ENCODE peak calls at places on chromosomes 4 and X, in four cellular contexts. B, E, L and K are unnamed samples.

GRCh38 chrX:16207631-16208030 is 40.4 kb downstream of the MAGEB17 start:
- DNase-seq in B (no peak), L (no peak), E (no peak), K (no peak)

GRCh38 chr4:57424231-57424897 is 314.2 kb upstream of the IGFBP7 start:
- DNase-seq in E (no peak), L (peak; percentile 97), B (no peak), K (peak; percentile 92)

GRCh38 chrX:93673056-93673868 is at the start of gene NAP1L3:
- DNase-seq in B (peak; percentile 95), L (peak; percentile 44), E (peak; percentile 50), K (peak; percentile 28)

GRCh38 chrX:13165266-13165665 is 120.8 kb upstream of the FAM9C start:
- DNase-seq in B (no peak), L (no peak), E (no peak), K (no peak)

GRCh38 chr4:58749206-58749605 is 1639.0 kb upstream of the IGFBP7 start:
- DNase-seq in B (no peak), E (no peak), L (peak; percentile 78), K (no peak)

GRCh38 chrX:70253377-70254062 is 6.5 kb downstream of the P2RY4 start:
- DNase-seq in B (no peak), E (no peak), L (peak; percentile 71), K (peak; percentile 78)

GRCh38 chr4:13427599-13428325 is 56.4 kb downstream of the RAB28 start:
- DNase-seq in L (no peak), B (no peak), E (no peak), K (peak; percentile 76)

GRCh38 chr4:188400456-188400855 is 261.2 kb downstream of the TRIML1 start:
- DNase-seq in B (no peak), E (no peak), L (no peak), K (peak; percentile 15)

GRCh38 chrX:79601336-79602131 is 234.4 kb upstream of the ITM2A start:
- DNase-seq in B (no peak), E (no peak), L (no peak), K (no peak)

DNA sequence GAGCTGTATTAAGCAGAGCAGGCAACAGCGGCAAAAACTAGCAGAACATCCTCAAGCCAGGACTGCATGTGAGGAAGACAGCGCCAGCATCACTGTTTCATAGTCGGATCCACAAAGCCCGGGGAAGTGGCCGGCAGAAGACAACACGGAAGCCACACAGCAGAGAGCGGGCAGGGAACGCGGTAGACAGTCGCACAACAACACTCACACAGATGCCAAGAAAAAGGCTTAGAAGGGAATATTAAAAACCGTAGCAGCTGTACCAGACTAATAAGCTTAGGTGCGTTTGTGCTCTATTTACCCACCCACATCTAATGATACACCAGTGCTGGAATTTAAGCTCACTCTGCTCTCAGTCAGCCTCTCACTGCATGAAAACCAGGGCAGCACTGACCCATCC is 16.0 kb downstream of the ZFYVE28 start:
- DNase-seq in E (no peak), B (no peak), L (no peak), K (no peak)
- H3K4me3 ChIP-seq in E (peak overlapping the region; percentile 42), B (no peak overlapping the region), L (peak overlapping the region; percentile 63), K (no peak overlapping the region)

DNA sequence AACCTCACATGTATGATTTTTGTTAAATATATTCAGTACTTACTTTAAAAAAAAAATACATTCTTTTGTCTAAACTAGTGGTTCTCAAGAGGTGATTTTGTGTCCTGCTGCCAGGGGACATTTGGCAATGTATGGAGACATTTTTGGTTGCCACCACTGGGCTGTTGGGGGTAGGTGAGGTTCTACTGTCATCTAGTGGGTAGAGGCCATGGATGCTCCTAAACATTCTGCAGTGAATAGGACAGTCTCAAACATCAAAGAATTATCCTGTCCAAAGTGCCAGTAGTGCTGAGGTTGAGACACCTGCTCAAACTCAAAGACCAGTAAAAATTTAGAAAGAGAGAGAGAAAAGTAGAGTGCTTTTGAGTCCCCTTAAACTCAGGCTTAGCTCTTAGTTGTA is 32.9 kb upstream of the PGM2 start:
- DNase-seq in L (peak; percentile 37), E (no peak), B (peak; percentile 10), K (peak; percentile 14)
- TF ChIP-seq CTCF in L (peak; percentile 53), E (peak; percentile 50), B (peak; percentile 71), K (peak; percentile 69)

GRCh38 chr4:139535852-139536234 is 20.2 kb downstream of the SETD7 start:
- DNase-seq in L (no peak), E (no peak), B (no peak), K (no peak)

GRCh38 chr4:139535228-139535851 is 20.7 kb downstream of the SETD7 start:
- DNase-seq in E (no peak), B (no peak), L (no peak), K (no peak)

GRCh38 chr4:139534287-139534950 is 21.6 kb downstream of the SETD7 start:
- DNase-seq in L (no peak), E (no peak), B (no peak), K (no peak)

GRCh38 chr4:139540161-139540560 is 15.9 kb downstream of the SETD7 start:
- DNase-seq in B (no peak), L (no peak), E (no peak), K (no peak)

GRCh38 chr4:139537292-139537691 is 18.7 kb downstream of the SETD7 start:
- DNase-seq in L (no peak), E (no peak), B (no peak), K (no peak)
- H3K36me3 ChIP-seq in L (peaks cover 12% of the 10 kb centered on the region), E (peaks cover 39% of the 10 kb centered on the region), B (no peaks in the 10 kb centered on the region), K (peaks cover 2% of the 10 kb centered on the region)

GRCh38 chrX:129980043-129980442 is 2.4 kb upstream of the BCORL1 start:
- DNase-seq in E (peak; percentile 53), B (peak; percentile 27), L (no peak), K (no peak)
- H3K4me3 ChIP-seq in E (no peak overlapping the region), B (peak overlapping the region; percentile 39), L (no peak overlapping the region), K (no peak overlapping the region)

DNA sequence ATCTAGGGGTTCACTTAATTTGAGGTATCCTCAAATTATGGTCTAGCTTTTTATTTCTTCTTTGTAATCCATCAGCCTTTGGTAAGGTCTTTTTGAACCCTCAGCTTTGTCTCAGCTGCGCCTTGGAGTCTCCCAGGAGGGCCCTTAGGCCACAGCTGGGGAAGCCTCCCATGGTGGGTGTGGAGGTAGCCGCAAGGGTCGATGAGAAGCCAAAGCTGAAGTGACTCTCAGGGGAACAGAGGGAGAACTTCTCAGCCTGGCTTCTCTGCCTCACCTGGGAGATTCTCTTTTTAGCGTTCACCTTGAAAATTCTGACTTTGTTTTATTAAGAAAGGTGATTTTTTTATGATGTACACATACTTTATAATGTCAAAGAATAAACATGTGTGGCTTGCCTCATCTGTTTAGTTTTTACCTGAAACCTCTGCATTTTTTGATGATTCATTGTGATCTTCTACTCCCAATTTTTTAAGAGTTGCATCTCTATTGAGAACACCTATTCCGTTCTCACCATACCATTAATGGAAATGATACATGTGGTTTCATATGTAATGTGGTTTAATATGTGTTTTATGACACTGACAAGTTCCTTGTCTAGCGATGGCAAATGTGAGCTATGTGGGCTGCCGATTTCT is 25.6 kb upstream of the SLC25A4 start:
- DNase-seq in E (no peak), L (no peak), B (no peak), K (no peak)
- TF ChIP-seq CTCF in E (no peak), L (no peak), B (no peak), K (no peak)

GRCh38 chrX:53383376-53384087 is 38.9 kb downstream of the SMC1A start:
- DNase-seq in L (no peak), B (no peak), E (no peak), K (peak; percentile 29)
- H3K36me3 ChIP-seq in L (peaks cover 65% of the 10 kb centered on the region), B (no peaks in the 10 kb centered on the region), E (peaks cover 64% of the 10 kb centered on the region), K (peaks cover 11% of the 10 kb centered on the region)

DNA sequence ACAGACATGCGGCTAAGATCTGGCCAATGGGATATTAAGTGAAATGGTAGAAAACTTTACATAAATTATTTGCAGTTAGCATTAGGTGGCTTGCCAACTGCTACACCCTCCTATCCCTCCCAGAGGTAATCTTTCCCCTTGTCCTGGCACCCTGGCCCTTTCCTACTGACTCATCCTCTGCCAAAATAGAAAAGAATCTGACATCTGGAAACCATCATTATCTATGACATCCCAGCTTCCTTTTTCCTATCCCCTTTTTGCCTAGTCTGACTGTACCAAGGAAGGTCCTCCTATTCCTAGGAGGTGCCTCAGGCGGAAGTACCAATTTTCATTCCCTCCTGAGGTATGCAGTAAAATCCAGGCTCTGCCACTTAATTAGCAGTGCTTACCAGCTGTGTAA is 163.6 kb upstream of the KLF3 start:
- DNase-seq in L (no peak), E (no peak), B (no peak), K (no peak)
- H3K4me3 ChIP-seq in L (no peak overlapping the region), E (no peak overlapping the region), B (no peak overlapping the region), K (no peak overlapping the region)

DNA sequence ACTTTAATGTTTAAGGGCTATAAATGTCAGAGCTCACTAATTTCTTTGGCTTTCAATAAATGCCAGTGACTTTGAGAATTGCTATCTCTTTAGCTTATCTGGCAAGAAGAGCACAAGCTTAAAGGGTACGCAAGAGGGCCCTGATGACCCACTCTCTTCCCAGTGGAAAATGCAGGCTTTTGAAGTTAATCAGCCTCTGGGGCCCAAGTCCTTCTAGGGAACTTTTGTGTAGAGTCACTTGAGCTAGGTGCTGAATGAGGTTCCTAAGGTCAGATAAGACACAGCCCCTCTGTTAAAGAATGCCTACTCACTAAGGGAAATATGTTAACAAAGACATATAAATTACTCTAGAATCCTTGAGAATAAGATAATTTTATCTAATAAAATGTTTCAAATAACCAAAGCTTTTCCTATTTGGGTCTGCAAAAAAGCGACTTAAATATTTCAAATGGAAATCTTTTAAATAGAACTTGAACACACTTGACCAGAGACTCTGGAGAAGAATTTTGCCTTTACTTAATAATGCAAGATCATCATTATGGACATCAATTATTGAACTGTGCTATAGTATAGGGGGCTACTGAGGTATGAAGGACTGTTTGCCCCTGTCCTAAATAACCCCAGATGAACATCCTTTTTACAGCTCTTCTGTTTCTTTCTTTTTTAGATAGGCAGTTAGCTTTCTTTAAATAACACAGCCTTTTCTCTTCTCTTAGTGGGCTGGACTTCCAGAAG is 430.1 kb downstream of the GBA3 start:
- DNase-seq in B (peak; percentile 78), L (no peak), E (no peak), K (no peak)
- TF ChIP-seq CTCF in B (no peak), L (no peak), E (no peak), K (no peak)

DNA sequence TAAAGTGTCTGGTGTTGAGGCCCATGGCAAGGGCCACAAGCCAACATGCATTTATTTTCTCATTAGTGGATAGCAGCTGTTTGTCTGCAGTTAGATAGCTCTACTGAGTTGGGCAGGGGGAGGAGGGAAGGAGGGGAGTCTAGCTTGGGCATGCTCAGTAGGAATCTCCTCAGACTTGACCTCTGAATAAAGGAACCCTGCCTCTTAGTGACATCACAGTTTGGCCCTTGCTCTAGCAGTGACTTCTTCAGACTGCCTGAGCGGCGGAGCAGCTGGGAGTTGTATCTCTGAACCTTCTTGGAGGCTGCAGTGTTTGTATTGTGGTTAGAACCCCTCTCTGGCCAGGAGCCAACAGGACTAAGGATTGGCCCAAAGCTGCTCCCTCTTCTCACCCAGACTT is 57.4 kb downstream of the BCORL1 start:
- DNase-seq in L (no peak), E (no peak), B (no peak), K (no peak)
- H3K36me3 ChIP-seq in L (no peaks in the 10 kb centered on the region), E (peaks cover 50% of the 10 kb centered on the region), B (no peaks in the 10 kb centered on the region), K (peaks cover 3% of the 10 kb centered on the region)